ENCODE peak calls at places on chromosomes 4 and X, in eight cellular contexts. W, B, Y, I, J, F, L and S are unnamed samples.

GRCh38 chr4:13983189-13983790 is 355.8 kb upstream of the BOD1L1 start:
- DNase-seq in W (no peak), B (no peak), Y (no peak), I (no peak), J (no peak), F (no peak), L (no peak), S (no peak)

GRCh38 chr4:108072300-108072699 is 82.6 kb downstream of the HADH start:
- DNase-seq in W (no peak), B (peak; percentile 38), Y (no peak), I (peak; percentile 89), J (peak; percentile 66), F (no peak), L (peak; percentile 86), S (peak; percentile 32)

GRCh38 chrX:50698944-50699343 is 115.0 kb downstream of the SHROOM4 start:
- DNase-seq in W (no peak), B (no peak), Y (no peak), I (no peak), J (no peak), F (no peak), L (no peak), S (no peak)

GRCh38 chr4:173821031-173821430 is 291.0 kb upstream of the HAND2 start:
- DNase-seq in W (no peak), B (no peak), Y (no peak), I (no peak), J (no peak), F (no peak), L (no peak), S (no peak)

GRCh38 chrX:124467202-124467601 is 120.8 kb downstream of the SH2D1A start:
- DNase-seq in W (no peak), B (no peak), Y (no peak), I (no peak), J (no peak), F (no peak), L (no peak), S (no peak)

GRCh38 chr4:4860381-4860802 is 927 bp downstream of the MSX1 start:
- DNase-seq in W (no peak), B (no peak), Y (no peak), I (no peak), J (no peak), F (no peak), L (no peak), S (no peak)

GRCh38 chr4:170674176-170674575 is 584.4 kb upstream of the AADAT start:
- DNase-seq in W (peak; percentile 34), B (no peak), Y (no peak), I (no peak), J (no peak), F (no peak), L (no peak), S (no peak)

GRCh38 chr4:139039044-139039443 is 23.5 kb downstream of the NOCT start:
- DNase-seq in W (no peak), B (no peak), Y (no peak), I (no peak), J (no peak), F (no peak), L (no peak), S (no peak)

GRCh38 chrX:50093627-50094026 is 107.2 kb downstream of the AKAP4 start:
- DNase-seq in W (no peak), B (no peak), Y (no peak), I (no peak), J (no peak), F (no peak), L (no peak), S (no peak)

GRCh38 chr4:156388826-156389225 is 435.2 kb upstream of the CTSO start:
- DNase-seq in W (peak; percentile 26), B (no peak), Y (no peak), I (no peak), J (no peak), F (no peak), L (no peak), S (no peak)

GRCh38 chr4:138972956-138973819 is 42.4 kb upstream of the NOCT start:
- DNase-seq in W (no peak), B (no peak), Y (no peak), I (no peak), J (no peak), F (no peak), L (no peak), S (peak; percentile 76)

GRCh38 chr4:80232707-80233370 is 33.6 kb upstream of the FGF5 start:
- DNase-seq in W (no peak), B (no peak), Y (no peak), I (no peak), J (no peak), F (no peak), L (no peak), S (no peak)

GRCh38 chr4:8114456-8115202 is 44.0 kb downstream of the ABLIM2 start:
- DNase-seq in W (no peak), B (no peak), Y (no peak), I (no peak), J (no peak), F (no peak), L (no peak), S (no peak)

GRCh38 chr4:183099537-183100297 is 660 bp downstream of the WWC2 start:
- DNase-seq in W (peak; percentile 31), B (no peak), Y (no peak), I (peak; percentile 11), J (peak; percentile 18), F (peak; percentile 16), L (peak; percentile 27), S (no peak)

GRCh38 chr4:78056265-78057129 is 626 bp upstream of the FRAS1 start:
- DNase-seq in W (peak; percentile 87), B (no peak), Y (peak; percentile 89), I (peak; percentile 62), J (peak; percentile 46), F (peak; percentile 91), L (peak; percentile 56), S (peak; percentile 96)

GRCh38 chrX:123408856-123409737 is 225.0 kb downstream of the GRIA3 start:
- DNase-seq in W (no peak), B (no peak), Y (no peak), I (no peak), J (no peak), F (no peak), L (no peak), S (no peak)

GRCh38 chrX:154096140-154097002 is 1.1 kb downstream of the MECP2 start:
- DNase-seq in W (no peak), B (no peak), Y (no peak), I (peak; percentile 49), J (peak; percentile 23), F (peak; percentile 38), L (no peak), S (peak; percentile 25)

GRCh38 chr4:165716472-165716871 is 156.6 kb upstream of the TLL1 start:
- DNase-seq in W (no peak), B (no peak), Y (no peak), I (no peak), J (no peak), F (peak; percentile 79), L (no peak), S (peak; percentile 78)

GRCh38 chr4:184933311-184933710 is 85.0 kb upstream of the HELT start:
- DNase-seq in W (no peak), B (no peak), Y (no peak), I (no peak), J (no peak), F (no peak), L (no peak), S (no peak)

GRCh38 chr4:101229116-101229515 is 118.2 kb downstream of the PPP3CA start:
- DNase-seq in W (no peak), B (no peak), Y (no peak), I (no peak), J (no peak), F (no peak), L (no peak), S (no peak)

GRCh38 chrX:53223068-53223693 is 1.8 kb downstream of the KDM5C start:
- DNase-seq in W (no peak), B (no peak), Y (no peak), I (no peak), J (no peak), F (no peak), L (no peak), S (no peak)

GRCh38 chrX:9644335-9644734 is 121.3 kb downstream of the GPR143 start:
- DNase-seq in W (no peak), B (peak; percentile 7), Y (no peak), I (peak; percentile 81), J (peak; percentile 55), F (peak; percentile 70), L (peak; percentile 71), S (no peak)